ENCODE peak calls at places on chromosomes 2 and 18, in five cellular contexts. Q, K, G, X and R are unnamed samples.

GRCh38 chr2:46537046-46537445 is 57.7 kb downstream of the TMEM247 start:
- DNase-seq in Q (no peak), K (no peak), G (no peak), X (no peak), R (no peak)

GRCh38 chr18:32362484-32362883 is 108.2 kb downstream of the GAREM1 start:
- DNase-seq in Q (no peak), K (peak; percentile 93), G (no peak), X (no peak), R (no peak)

GRCh38 chr2:218166791-218167190 is at the start of gene CXCR1:
- DNase-seq in Q (peak; percentile 13), K (no peak), G (no peak), X (no peak), R (peak; percentile 11)

GRCh38 chr2:45477546-45477945 is 133.5 kb downstream of the SRBD1 start:
- DNase-seq in Q (no peak), K (no peak), G (no peak), X (no peak), R (no peak)

GRCh38 chr18:76544511-76545350 is 49.7 kb upstream of the ZNF516 start:
- DNase-seq in Q (no peak), K (no peak), G (no peak), X (no peak), R (no peak)

GRCh38 chr2:179311071-179311470 is 46.4 kb upstream of the SESTD1 start:
- DNase-seq in Q (no peak), K (no peak), G (no peak), X (no peak), R (no peak)

GRCh38 chr2:2788076-2788475 is 457.0 kb upstream of the MYT1L start:
- DNase-seq in Q (no peak), K (no peak), G (no peak), X (no peak), R (no peak)

GRCh38 chr2:120586507-120587283 is 149.0 kb upstream of the GLI2 start:
- DNase-seq in Q (no peak), K (no peak), G (no peak), X (no peak), R (no peak)

GRCh38 chr2:174593574-174594203 is 3.9 kb downstream of the WIPF1 start:
- DNase-seq in Q (peak; percentile 42), K (peak; percentile 62), G (peak; percentile 65), X (no peak), R (peak; percentile 34)

GRCh38 chr2:127193948-127194267 is 26.2 kb downstream of the CYP27C1 start:
- DNase-seq in Q (no peak), K (no peak), G (no peak), X (no peak), R (no peak)

GRCh38 chr18:24268784-24269550 is 128.7 kb downstream of the OSBPL1A start:
- DNase-seq in Q (no peak), K (no peak), G (no peak), X (no peak), R (no peak)

GRCh38 chr2:228688007-228688645 is 506.6 kb upstream of the SPHKAP start:
- DNase-seq in Q (no peak), K (peak; percentile 97), G (no peak), X (no peak), R (no peak)

GRCh38 chr2:29295843-29296242 is 180.6 kb downstream of the CLIP4 start:
- DNase-seq in Q (no peak), K (peak; percentile 22), G (peak; percentile 42), X (no peak), R (no peak)

GRCh38 chr18:3499498-3499897 is 49.5 kb downstream of the TGIF1 start:
- DNase-seq in Q (no peak), K (no peak), G (peak; percentile 48), X (no peak), R (no peak)

GRCh38 chr18:45626330-45627203 is 11.3 kb downstream of the SLC14A2 start:
- DNase-seq in Q (no peak), K (no peak), G (peak; percentile 30), X (no peak), R (no peak)

GRCh38 chr18:11147371-11147860 is 2.0 kb downstream of the PIEZO2 start:
- DNase-seq in Q (no peak), K (no peak), G (no peak), X (no peak), R (no peak)

GRCh38 chr18:63882333-63883141 is 5.0 kb upstream of the SERPINB2 start:
- DNase-seq in Q (no peak), K (peak; percentile 100), G (peak; percentile 90), X (no peak), R (no peak)

GRCh38 chr2:207928079-207928478 is 97.2 kb downstream of the PLEKHM3 start:
- DNase-seq in Q (no peak), K (no peak), G (no peak), X (no peak), R (no peak)